ENCODE peak calls at places on chromosome 20, in four cellular contexts. A is H1, V is IMR-90, W is mesendoderm. D is an unnamed sample.

GRCh38 chr20:15482525-15482924 is 1090.7 kb downstream of the KIF16B start:
- DNase-seq in A (no peak), V (no peak), W (peak; percentile 28), D (no peak)

GRCh38 chr20:56460459-56460858 is 8.0 kb upstream of the RTF2 start:
- DNase-seq in A (no peak), V (no peak), W (no peak), D (no peak)

GRCh38 chr20:34922654-34923381 is 32.8 kb downstream of the GSS start:
- DNase-seq in A (no peak), V (peak; percentile 83), W (peak; percentile 56), D (no peak)

GRCh38 chr20:45934046-45934586 is 367 bp upstream of the PCIF1 start:
- DNase-seq in A (peak; percentile 57), V (peak; percentile 31), W (peak; percentile 76), D (peak; percentile 79)

GRCh38 chr20:34705383-34706021 is 1.4 kb downstream of the TP53INP2 start:
- DNase-seq in A (no peak), V (peak; percentile 23), W (peak; percentile 23), D (peak; percentile 39)

GRCh38 chr20:10553326-10553984 is 118.3 kb downstream of the SLX4IP start:
- DNase-seq in A (no peak), V (peak; percentile 82), W (peak; percentile 78), D (peak; percentile 66)

GRCh38 chr20:6530254-6530653 is 237.2 kb upstream of the BMP2 start:
- DNase-seq in A (no peak), V (peak; percentile 41), W (no peak), D (no peak)

GRCh38 chr20:47454298-47455132 is 47.2 kb upstream of the NCOA3 start:
- DNase-seq in A (no peak), V (no peak), W (peak; percentile 53), D (no peak)

GRCh38 chr20:21519136-21519584 is 5.3 kb upstream of the NKX2-2 start:
- DNase-seq in A (no peak), V (no peak), W (peak; percentile 47), D (peak; percentile 27)

GRCh38 chr20:21523398-21523868 is 9.6 kb upstream of the NKX2-2 start:
- DNase-seq in A (no peak), V (no peak), W (no peak), D (peak; percentile 36)

GRCh38 chr20:21522479-21523397 is 8.9 kb upstream of the NKX2-2 start:
- DNase-seq in A (no peak), V (no peak), W (peak; percentile 31), D (peak; percentile 33)

GRCh38 chr20:21521596-21522478 is 8.0 kb upstream of the NKX2-2 start:
- DNase-seq in A (no peak), V (no peak), W (no peak), D (peak; percentile 56)

DNA sequence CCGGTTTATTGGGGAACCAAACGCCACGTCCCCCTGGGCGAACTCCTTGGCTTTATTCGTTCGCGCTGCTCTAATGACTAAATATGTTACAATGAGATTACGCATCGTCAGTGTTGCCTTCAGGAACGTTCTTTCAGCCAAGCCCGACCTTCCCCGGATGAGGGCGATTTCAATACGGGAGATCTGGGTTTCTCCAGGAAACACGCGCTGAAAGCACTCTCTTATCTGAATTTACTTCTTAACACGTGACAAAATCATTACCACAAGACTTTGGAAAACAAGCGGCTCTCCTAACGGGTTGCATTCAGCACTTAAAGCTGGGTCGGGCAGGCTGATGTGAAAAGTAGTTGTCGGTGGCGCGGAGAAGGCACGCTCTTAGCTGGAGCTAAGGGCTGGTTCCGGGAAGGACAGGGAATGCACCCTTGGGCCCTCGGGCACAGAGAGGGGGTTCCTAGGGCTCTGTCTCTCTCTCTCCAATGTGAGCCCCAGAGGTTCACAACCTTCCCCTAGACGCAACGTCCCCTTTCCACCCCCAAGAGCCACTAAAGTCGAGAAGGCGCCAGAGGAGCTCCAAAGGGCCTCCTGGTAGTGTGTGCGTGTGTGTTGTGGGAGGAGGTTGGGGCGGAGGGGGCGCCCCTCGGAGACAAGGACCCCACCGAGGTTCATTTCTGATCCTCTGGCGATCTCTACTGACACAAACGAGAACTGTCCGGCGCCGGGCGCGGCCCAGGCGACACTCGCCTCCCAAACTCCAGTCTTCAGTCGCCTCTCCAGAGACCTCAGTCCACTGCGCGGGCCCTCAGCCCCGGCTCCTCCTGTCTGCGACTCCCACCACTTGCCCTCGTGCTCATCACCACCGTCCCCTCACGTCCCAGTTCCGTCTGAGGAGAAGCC is 7.1 kb upstream of the NKX2-2 start:
- DNase-seq in A (no peak), V (no peak), W (peak; percentile 67), D (peak; percentile 75)
- H4K5ac ChIP-seq in A (no peak overlapping the region), V (no peak overlapping the region), W (no peak overlapping the region), D (no peak overlapping the region)

GRCh38 chr20:49751397-49751735 is 37.7 kb upstream of the B4GALT5 start:
- DNase-seq in A (no peak), V (no peak), W (no peak), D (no peak)
- H3K27ac ChIP-seq in A (no peak overlapping the region), V (no peak overlapping the region), W (no peak overlapping the region), D (no peak overlapping the region)

GRCh38 chr20:44619294-44619693 is 32.2 kb downstream of the ADA start:
- DNase-seq in A (no peak), V (no peak), W (no peak), D (no peak)
- H4K5ac ChIP-seq in A (no peak overlapping the region), V (no peak overlapping the region), W (no peak overlapping the region), D (no peak overlapping the region)

DNA sequence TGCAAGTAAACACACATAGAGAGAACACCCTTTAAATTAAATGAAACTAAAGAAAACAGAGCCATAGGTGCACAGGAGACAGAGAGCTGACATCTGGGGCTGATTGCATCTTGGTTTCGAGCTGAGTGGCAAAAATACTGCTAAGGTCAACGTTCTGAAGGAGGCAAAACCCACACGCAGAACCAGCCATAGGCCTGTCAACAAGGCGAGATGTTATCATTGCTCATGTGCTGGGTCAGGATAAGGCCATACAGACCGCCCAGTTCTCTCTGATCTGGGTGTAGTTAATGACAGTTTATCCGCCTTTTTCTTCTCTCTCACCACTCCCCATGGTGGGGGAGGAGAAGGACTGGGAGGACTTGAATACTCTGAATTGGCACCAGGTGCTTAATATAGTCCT is 4.5 kb upstream of the FAM110A start:
- DNase-seq in A (no peak), V (no peak), W (no peak), D (no peak)
- H3K27ac ChIP-seq in A (no peak overlapping the region), V (no peak overlapping the region), W (no peak overlapping the region), D (no peak overlapping the region)

DNA sequence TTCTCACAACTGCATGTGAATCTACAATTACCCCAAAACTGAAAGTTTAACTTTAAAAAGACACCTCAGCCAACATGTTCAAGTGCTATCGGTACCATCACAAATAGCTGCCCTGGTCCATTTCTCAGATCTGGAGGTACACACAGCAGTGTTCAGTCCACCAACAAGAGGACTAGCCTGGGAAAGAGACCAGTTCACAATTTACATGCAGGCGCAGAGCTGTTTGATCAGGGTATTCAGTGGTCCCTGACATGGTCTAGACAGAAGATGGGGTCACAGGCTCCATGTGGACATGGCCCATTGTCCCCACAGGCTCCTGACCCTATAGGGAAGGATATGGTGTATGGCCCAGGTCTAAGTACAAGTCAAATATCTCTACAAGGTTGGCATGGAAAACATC is 15.6 kb upstream of the TGM6 start:
- DNase-seq in A (no peak), V (no peak), W (no peak), D (no peak)
- H4K5ac ChIP-seq in A (no peak overlapping the region), V (no peak overlapping the region), W (no peak overlapping the region), D (no peak overlapping the region)

DNA sequence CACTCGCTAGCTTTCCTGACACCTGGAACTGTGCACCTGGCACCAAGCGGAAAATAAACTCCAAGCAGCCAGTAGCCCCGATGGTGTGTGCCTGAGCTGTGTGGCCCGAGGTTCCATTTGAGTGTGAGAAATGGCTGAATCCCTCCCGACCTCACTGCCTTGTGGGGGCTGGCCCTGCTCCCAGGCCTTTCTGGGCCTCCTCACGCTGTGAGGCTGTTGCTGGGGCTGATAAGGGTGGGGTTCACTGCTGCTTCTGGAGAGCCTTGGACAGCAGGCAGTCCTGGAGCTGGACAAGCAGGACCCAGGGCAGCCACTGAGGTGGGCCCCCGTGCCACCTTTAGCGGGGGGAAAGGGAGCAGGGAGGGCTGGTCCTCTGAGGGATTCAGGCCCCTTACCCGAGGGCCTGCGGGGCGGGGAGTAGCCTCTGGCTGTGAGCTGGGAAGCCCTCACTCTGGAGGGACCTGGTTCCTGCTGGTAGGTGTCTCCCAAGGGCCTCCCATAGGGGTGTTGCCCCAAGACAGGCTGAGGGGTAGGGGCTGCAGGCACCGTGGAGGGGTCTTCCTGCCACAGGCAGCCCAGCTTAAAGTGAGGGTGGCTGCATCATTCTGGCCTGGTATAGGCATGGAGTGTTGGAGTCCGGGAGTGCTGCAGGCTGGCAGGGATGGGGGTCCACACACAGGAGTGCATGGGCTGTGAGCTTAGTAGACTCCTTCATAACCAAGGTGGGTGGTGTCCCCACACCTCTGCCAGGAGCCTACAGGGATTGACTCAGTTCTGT is 1.7 kb downstream of the PPDPF start:
- DNase-seq in A (no peak), V (no peak), W (no peak), D (no peak)
- H3K27ac ChIP-seq in A (no peak overlapping the region), V (no peak overlapping the region), W (no peak overlapping the region), D (no peak overlapping the region)

DNA sequence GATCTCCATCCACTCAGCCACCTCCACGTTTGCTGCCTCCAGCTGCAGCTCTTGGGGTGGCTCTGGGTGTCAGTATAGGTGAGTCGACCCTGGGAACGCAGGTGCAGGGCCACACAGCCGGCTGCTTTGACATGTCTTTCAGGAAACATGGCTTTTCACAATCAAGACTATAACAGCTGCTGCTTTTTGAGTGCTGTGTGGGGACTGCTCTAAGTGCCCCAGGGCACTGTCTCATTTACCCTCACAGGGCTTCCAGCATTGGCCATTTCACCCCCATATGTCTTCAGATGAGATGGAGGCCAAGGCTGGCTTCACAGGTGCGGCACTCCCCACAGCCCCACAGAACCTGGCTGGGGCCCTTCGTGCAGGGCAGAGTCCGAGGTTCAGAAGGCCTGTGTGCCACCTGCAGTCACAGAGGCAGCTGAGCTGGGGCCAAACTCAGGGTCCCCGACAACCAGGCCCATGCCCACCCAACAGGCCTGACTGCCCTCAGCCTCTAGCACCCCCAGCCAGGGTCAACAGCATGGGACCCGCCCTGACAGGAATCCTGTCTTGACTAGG is 14.9 kb upstream of the CST7 start:
- DNase-seq in A (no peak), V (no peak), W (no peak), D (no peak)
- H4K5ac ChIP-seq in A (no peak overlapping the region), V (no peak overlapping the region), W (no peak overlapping the region), D (no peak overlapping the region)

DNA sequence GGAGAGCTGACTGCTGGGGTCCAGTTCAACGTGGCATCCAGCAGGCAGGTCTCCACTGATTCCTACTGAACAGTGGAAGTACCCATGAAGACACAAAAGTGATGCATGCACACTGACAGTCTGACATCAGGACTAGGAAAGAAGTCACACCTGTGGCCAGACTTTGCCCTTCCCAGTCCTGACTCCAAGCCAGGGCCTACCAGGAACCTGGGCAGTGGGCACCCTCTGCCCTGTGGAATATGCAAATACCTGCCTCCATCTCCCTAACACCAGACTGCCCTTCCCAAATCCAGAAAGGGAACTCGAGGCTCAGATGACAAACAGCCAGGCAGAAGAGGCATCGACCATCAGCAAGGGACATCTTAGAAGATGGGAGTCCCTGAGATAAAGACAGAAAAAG is 50.9 kb downstream of the SLC23A2 start:
- DNase-seq in A (no peak), V (no peak), W (no peak), D (no peak)
- H3K27ac ChIP-seq in A (no peak overlapping the region), V (peak overlapping the region; percentile 94), W (no peak overlapping the region), D (no peak overlapping the region)